ENCODE peak calls at places on chromosomes 5 and 9, in ten cellular contexts. C is stimulated activated CD4-positive, alpha-beta T cell treated with anti-CD3 and anti-CD28 coated beads, Interleukin-2, amount 100 ng/mL, for 48 hours; E is CMK; I is erythroblast; M is cardiac fibroblast; L is CD8-positive, alpha-beta T cell; B is activated CD4-positive, CD25-positive, alpha-beta regulatory T cell treated with anti-CD3 and anti-CD28 coated beads, Interleukin-2, amount 50 U/mL, for 16 hours; R is naive thymus-derived CD4-positive, alpha-beta T cell; V is NCI-H748 treated with DMSO at 0.1 percent for 48 hours; Q is ascending aorta. U is an unnamed sample.

GRCh38 chr5:130528474-130528873 is 624.2 kb downstream of the CHSY3 start:
- DNase-seq in L (no peak), M (peak; percentile 27), I (no peak), R (no peak), E (no peak), V (no peak), C (no peak), Q (no peak), B (no peak), U (peak; percentile 80)

GRCh38 chr5:98259595-98259994 is 513.9 kb upstream of the RGMB start:
- DNase-seq in M (no peak), L (no peak), E (no peak), C (no peak), V (no peak), B (no peak), I (no peak), Q (no peak), R (no peak), U (no peak)

GRCh38 chr5:173907284-173907683 is 19.1 kb downstream of the CPEB4 start:
- DNase-seq in I (no peak), B (no peak), R (no peak), V (no peak), M (no peak), L (no peak), E (no peak), C (no peak), Q (no peak), U (no peak)

GRCh38 chr9:117325110-117325788 is 89.6 kb downstream of the ASTN2 start:
- DNase-seq in L (no peak), V (peak; percentile 22), I (no peak), B (no peak), Q (no peak), R (no peak), C (no peak), M (no peak), E (no peak), U (no peak)

GRCh38 chr5:140480310-140481014 is 67.0 kb upstream of the EIF4EBP3 start:
- DNase-seq in L (no peak), E (no peak), B (no peak), Q (no peak), C (no peak), R (no peak), V (no peak), I (no peak), M (peak; percentile 6), U (peak; percentile 16)

GRCh38 chr9:86545085-86545484 is 190.9 kb upstream of the TUT7 start:
- DNase-seq in R (no peak), V (no peak), Q (no peak), B (no peak), L (no peak), E (no peak), I (no peak), M (no peak), C (no peak), U (no peak)

GRCh38 chr9:18393340-18394130 is 80.4 kb upstream of the ADAMTSL1 start:
- DNase-seq in V (peak; percentile 100), R (no peak), L (no peak), I (no peak), C (no peak), Q (no peak), B (no peak), M (peak; percentile 95), E (no peak), U (peak; percentile 97)

GRCh38 chr5:94632024-94632423 is 13.6 kb downstream of the SLF1 start:
- DNase-seq in V (no peak), L (no peak), R (no peak), Q (no peak), I (no peak), C (no peak), M (no peak), E (no peak), B (no peak), U (no peak)

U was measured in choroid plexus epithelial cell.